ENCODE peak calls at places on chromosome 15, in ten cellular contexts. O, Q, M, D, B, K, G, F, X and V are unnamed samples.

GRCh38 chr15:101795455-101795854 is 7.9 kb upstream of the OR4F6 start:
- DNase-seq in M (no peak), G (peak; percentile 10), D (no peak), O (no peak), B (no peak), K (no peak), Q (no peak), X (no peak), F (no peak), V (no peak)

GRCh38 chr15:39581501-39582285 is 814 bp downstream of the THBS1 start:
- DNase-seq in X (no peak), G (peak; percentile 67), M (peak; percentile 80), D (peak; percentile 67), B (peak; percentile 87), O (no peak), Q (no peak), F (peak; percentile 66), K (no peak), V (peak; percentile 92)

GRCh38 chr15:86773766-86774165 is 694.1 kb downstream of the AGBL1 start:
- DNase-seq in D (no peak), M (no peak), O (no peak), Q (no peak), F (no peak), K (no peak), G (no peak), X (no peak), B (no peak), V (no peak)

GRCh38 chr15:98771444-98772059 is 123.2 kb downstream of the IGF1R start:
- DNase-seq in B (no peak), Q (no peak), O (no peak), X (no peak), M (no peak), G (peak; percentile 17), D (no peak), K (no peak), F (no peak), V (no peak)

GRCh38 chr15:45102226-45102625 is 11.7 kb downstream of the DUOX2 start:
- DNase-seq in B (no peak), F (no peak), D (no peak), Q (no peak), X (no peak), O (no peak), M (no peak), G (no peak), K (no peak), V (no peak)

GRCh38 chr15:92848464-92848851 is 51.7 kb upstream of the CHD2 start:
- DNase-seq in D (no peak), F (no peak), X (no peak), M (no peak), B (no peak), G (no peak), O (no peak), Q (no peak), K (no peak), V (no peak)

GRCh38 chr15:39195988-39196486 is 384.8 kb upstream of the THBS1 start:
- DNase-seq in D (no peak), Q (no peak), G (peak; percentile 49), O (no peak), K (no peak), B (no peak), M (no peak), X (no peak), F (no peak), V (no peak)

GRCh38 chr15:42800731-42801474 is 64.0 kb upstream of the CDAN1 start:
- DNase-seq in Q (no peak), O (peak; percentile 3), G (no peak), D (no peak), X (peak; percentile 1), B (peak; percentile 82), F (peak; percentile 34), M (no peak), K (no peak), V (no peak)

GRCh38 chr15:39312984-39313383 is 267.9 kb upstream of the THBS1 start:
- DNase-seq in X (no peak), O (peak; percentile 8), M (no peak), B (no peak), G (peak; percentile 39), F (peak; percentile 35), Q (no peak), K (no peak), D (peak; percentile 4), V (no peak)

GRCh38 chr15:79505956-79506355 is 73.8 kb downstream of the MINAR1 start:
- DNase-seq in D (no peak), X (no peak), F (no peak), G (no peak), K (no peak), Q (no peak), B (no peak), M (no peak), O (no peak), V (no peak)

GRCh38 chr15:28875461-28875965 is 10.3 kb upstream of the APBA2 start:
- DNase-seq in F (peak; percentile 56), K (no peak), O (no peak), X (no peak), M (no peak), D (no peak), G (no peak), B (peak; percentile 67), Q (no peak), V (peak; percentile 27)

GRCh38 chr15:90638963-90639362 is 78.2 kb upstream of the BLM start:
- DNase-seq in K (no peak), B (no peak), Q (no peak), O (no peak), F (no peak), X (no peak), G (no peak), M (no peak), D (no peak), V (peak; percentile 22)

GRCh38 chr15:59539799-59540198 is 71.8 kb upstream of the GCNT3 start:
- DNase-seq in K (no peak), Q (no peak), D (no peak), B (no peak), O (no peak), X (no peak), F (no peak), M (no peak), G (no peak), V (no peak)

GRCh38 chr15:32905481-32905880 is 187.7 kb downstream of the GREM1 start:
- DNase-seq in F (no peak), B (no peak), X (no peak), M (no peak), G (no peak), K (no peak), O (no peak), D (no peak), Q (no peak), V (no peak)

GRCh38 chr15:81337241-81337640 is 13.3 kb upstream of the STARD5 start:
- DNase-seq in M (no peak), D (no peak), B (no peak), K (no peak), Q (no peak), G (no peak), O (no peak), F (no peak), X (no peak), V (no peak)

GRCh38 chr15:50764331-50765201 is 940 bp downstream of the SPPL2A start:
- DNase-seq in X (no peak), K (no peak), F (peak; percentile 5), B (no peak), Q (no peak), G (peak; percentile 29), M (no peak), D (no peak), O (peak; percentile 41), V (no peak)

DNA sequence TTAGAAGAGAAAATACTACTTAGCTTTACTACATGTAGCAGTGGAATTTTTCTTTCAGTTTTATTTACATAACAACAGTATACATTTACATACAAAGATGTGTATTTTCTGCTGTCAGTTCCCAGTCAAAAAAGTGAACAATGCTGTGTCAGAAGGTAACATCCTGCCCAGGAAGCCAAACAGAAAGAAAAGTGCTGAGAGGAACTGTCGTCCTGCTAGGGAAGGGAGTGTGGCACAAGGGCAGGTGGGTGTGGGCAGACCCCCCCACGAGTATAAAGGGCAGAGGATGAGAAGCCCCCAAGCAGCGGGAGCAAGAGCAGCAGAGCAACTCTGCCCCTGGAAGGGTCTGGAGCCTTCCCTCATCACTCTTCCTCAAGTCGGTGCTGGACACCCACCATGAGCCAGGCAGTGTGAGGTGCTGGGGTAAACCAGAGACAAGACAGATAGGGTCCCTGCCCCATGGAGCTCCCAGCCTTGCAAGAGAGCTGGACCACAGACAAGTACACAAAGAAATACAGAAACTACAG is 39.7 kb downstream of the TBC1D2B start:
- DNase-seq in K (no peak), G (no peak), X (no peak), Q (no peak), M (no peak), B (no peak), O (no peak), F (no peak), D (no peak), V (no peak)
- H3K27ac ChIP-seq in K (peak overlapping the region; percentile 44), G (no peak overlapping the region), X (no peak overlapping the region), Q (no peak overlapping the region), M (peak overlapping the region; percentile 62), B (no peak overlapping the region), O (peak overlapping the region; percentile 4), F (no peak overlapping the region), D (no peak overlapping the region), V (no peak overlapping the region)

DNA sequence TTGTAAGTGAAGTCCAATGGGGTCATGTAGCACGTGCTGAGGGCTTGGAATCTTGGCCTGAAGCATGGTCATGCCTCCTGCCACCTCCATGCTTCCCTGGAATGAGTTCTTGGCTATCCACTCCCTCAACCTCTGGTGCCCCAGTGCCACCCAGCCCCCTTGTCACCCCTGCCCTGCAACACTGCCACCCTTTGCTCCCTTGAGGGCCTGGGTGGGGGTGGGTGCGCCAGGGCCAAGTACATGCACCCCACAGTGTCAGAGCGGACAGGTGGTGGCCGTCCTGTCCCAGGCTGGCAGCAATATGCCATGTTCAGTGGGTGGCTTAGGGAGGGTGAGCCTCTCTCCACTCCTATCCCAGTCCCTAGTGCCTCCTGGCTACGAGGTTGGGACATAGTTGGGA is 27.6 kb upstream of the C15orf39 start:
- DNase-seq in G (no peak), D (no peak), K (no peak), F (no peak), Q (no peak), M (no peak), X (no peak), B (no peak), O (no peak), V (no peak)
- H3K4me1 ChIP-seq in G (peaks cover 15% of the 10 kb centered on the region), D (no peaks in the 10 kb centered on the region), K (no peaks in the 10 kb centered on the region), F (peaks cover 14% of the 10 kb centered on the region), Q (peaks cover 5% of the 10 kb centered on the region), M (peaks cover 55% of the 10 kb centered on the region), X (peaks cover 8% of the 10 kb centered on the region), B (peaks cover 5% of the 10 kb centered on the region), O (no peaks in the 10 kb centered on the region), V (no peaks in the 10 kb centered on the region)

GRCh38 chr15:73982251-73982962 is 9.7 kb downstream of the STOML1 start:
- DNase-seq in K (peak; percentile 64), G (peak; percentile 92), Q (peak; percentile 39), M (peak; percentile 91), O (no peak), F (no peak), X (no peak), B (no peak), D (no peak), V (peak; percentile 96)
- H3K4me3 ChIP-seq in K (no peak overlapping the region), G (no peak overlapping the region), Q (no peak overlapping the region), M (no peak overlapping the region), O (no peak overlapping the region), F (no peak overlapping the region), X (no peak overlapping the region), B (no peak overlapping the region), D (no peak overlapping the region), V (no peak overlapping the region)

DNA sequence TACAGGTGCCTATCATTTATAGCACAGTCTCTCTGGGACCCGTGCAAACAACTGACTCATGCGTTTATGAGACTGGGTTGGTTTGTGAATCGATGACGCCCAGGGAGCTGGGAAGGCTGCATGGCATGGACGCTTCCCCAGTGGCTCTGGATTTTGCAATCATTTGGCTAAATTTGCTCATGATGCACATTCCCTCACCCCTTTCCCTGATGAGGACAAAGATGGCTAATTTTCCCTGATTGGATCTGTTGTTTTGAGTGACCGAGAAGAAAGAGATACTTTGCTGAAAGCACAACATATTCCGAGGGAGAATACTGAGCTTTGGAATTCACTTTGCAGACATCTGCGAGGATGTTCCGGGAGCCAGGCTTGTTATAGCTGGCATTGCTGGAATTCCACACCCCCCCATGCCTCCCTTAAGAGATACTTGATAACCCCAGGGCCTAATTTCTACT is 51.1 kb downstream of the CGNL1 start:
- DNase-seq in B (peak; percentile 81), F (peak; percentile 58), O (no peak), M (no peak), D (no peak), G (peak; percentile 68), Q (no peak), K (no peak), X (no peak), V (no peak)
- H3K27ac ChIP-seq in B (peak overlapping the region; percentile 20), F (no peak overlapping the region), O (no peak overlapping the region), M (no peak overlapping the region), D (no peak overlapping the region), G (peak overlapping the region; percentile 95), Q (no peak overlapping the region), K (no peak overlapping the region), X (no peak overlapping the region), V (peak overlapping the region; percentile 38)